ENCODE peak calls at places on chromosomes 13 and 19, in four cellular contexts. M, C, I and J are unnamed samples.

GRCh38 chr13:102846261-102847015 is 606 bp downstream of the ERCC5 start:
- DNase-seq in M (no peak), C (peak), I (peak), J (peak)

GRCh38 chr19:48379058-48379457 is 12.3 kb downstream of the KDELR1 start:
- DNase-seq in M (no peak), C (no peak), I (no peak), J (no peak)

GRCh38 chr13:111337206-111337605 is 16.8 kb downstream of the TEX29 start:
- DNase-seq in M (no peak), C (no peak), I (no peak), J (no peak)

GRCh38 chr13:32126298-32126697 is 94.7 kb downstream of the FRY start:
- DNase-seq in M (no peak), C (no peak), I (no peak), J (no peak)

GRCh38 chr19:289651-290538 is 1.3 kb downstream of the PLPP2 start:
- DNase-seq in M (no peak), C (peak), I (peak), J (peak)

GRCh38 chr13:102933076-102933922 is 87.5 kb downstream of the ERCC5 start:
- DNase-seq in M (no peak), C (no peak), I (no peak), J (no peak)

GRCh38 chr19:19034204-19034624 is 811 bp downstream of the ARMC6 start:
- DNase-seq in M (no peak), C (peak), I (peak), J (peak)

GRCh38 chr13:40139896-40140520 is 484.5 kb downstream of the COG6 start:
- DNase-seq in M (no peak), C (no peak), I (no peak), J (no peak)

GRCh38 chr19:18483119-18483518 is 38.8 kb downstream of the ELL start:
- DNase-seq in M (no peak), C (no peak), I (no peak), J (no peak)

GRCh38 chr13:110150384-110151091 is 156.4 kb downstream of the COL4A1 start:
- DNase-seq in M (no peak), C (no peak), I (no peak), J (no peak)
- H3K4me3 ChIP-seq in M (no peak), C (no peak), I (no peak), J (no peak)

GRCh38 chr19:6101991-6102390 is 8.3 kb downstream of the RFX2 start:
- DNase-seq in M (no peak), C (no peak), I (no peak), J (no peak)
- TF ChIP-seq CTCF in M (no peak), C (no peak), I (no peak), J (no peak)

GRCh38 chr19:5881543-5882299 is 11.4 kb upstream of the FUT5 start:
- DNase-seq in M (no peak), C (no peak), I (no peak), J (no peak)

GRCh38 chr19:5882421-5882968 is 12.2 kb upstream of the FUT5 start:
- DNase-seq in M (no peak), C (no peak), I (no peak), J (no peak)

GRCh38 chr19:5877869-5878268 is 7.5 kb upstream of the FUT5 start:
- DNase-seq in M (no peak), C (no peak), I (no peak), J (no peak)

GRCh38 chr19:5880604-5881078 is 10.3 kb upstream of the FUT5 start:
- DNase-seq in M (no peak), C (peak), I (no peak), J (no peak)

DNA sequence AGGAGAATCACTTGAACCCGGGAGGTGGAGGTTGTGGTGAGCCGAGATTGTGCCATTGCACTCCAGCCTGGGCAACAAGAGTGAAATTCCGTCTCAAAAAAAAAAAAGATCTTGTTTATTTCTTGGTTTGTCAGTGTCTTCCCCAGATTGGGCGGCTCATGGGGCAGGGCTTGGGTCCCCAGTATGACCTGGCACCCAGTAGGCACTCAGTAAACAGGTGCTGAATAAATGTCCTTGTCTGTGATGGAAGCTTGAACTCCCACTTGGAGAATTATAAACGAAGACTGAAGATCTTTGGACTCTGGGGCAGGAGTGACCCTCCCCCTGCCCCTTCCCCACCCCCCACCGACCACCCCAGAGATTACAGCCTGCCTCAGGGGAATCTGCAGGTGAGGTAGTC is 9.9 kb upstream of the FUT5 start:
- DNase-seq in M (no peak), C (no peak), I (no peak), J (no peak)
- H3K4me3 ChIP-seq in M (no peak), C (no peak), I (no peak), J (no peak)

DNA sequence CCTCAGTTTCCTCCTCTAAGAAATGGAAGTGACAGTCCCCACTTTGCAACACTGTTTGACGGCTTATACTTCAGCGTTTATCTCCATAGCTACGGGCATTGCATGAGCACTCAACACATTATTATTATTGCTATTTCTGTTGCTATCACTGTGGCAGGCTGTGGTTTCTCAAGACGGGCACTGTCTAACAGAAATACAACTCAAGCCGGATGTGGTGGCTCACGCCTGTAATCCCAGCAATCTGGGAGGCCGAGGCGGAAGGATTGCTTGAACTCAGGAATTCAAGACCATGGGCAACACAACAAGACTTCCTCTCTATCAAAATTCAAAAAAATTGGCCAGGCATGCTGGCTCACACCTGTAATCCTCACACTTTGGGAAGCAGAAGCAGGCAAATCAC is 4.9 kb upstream of the ZSWIM4 start:
- DNase-seq in M (no peak), C (no peak), I (peak), J (peak)
- TF ChIP-seq CTCF in M (no peak), C (no peak), I (no peak), J (no peak)

GRCh38 chr19:11138659-11139526 is 16.7 kb downstream of the SPC24 start:
- DNase-seq in M (peak), C (peak), I (no peak), J (no peak)

GRCh38 chr19:11145147-11145924 is 10.2 kb downstream of the SPC24 start:
- DNase-seq in M (no peak), C (no peak), I (no peak), J (no peak)

GRCh38 chr19:11141937-11142527 is 13.6 kb downstream of the SPC24 start:
- DNase-seq in M (no peak), C (peak), I (no peak), J (no peak)

GRCh38 chr19:11140896-11141295 is 14.7 kb downstream of the SPC24 start:
- DNase-seq in M (no peak), C (no peak), I (no peak), J (no peak)

GRCh38 chr19:11142528-11143171 is 12.9 kb downstream of the SPC24 start:
- DNase-seq in M (peak), C (peak), I (no peak), J (no peak)
- H3K4me3 ChIP-seq in M (peak), C (peak), I (peak), J (no peak)

GRCh38 chr19:35142531-35143230 is 374 bp upstream of the FXYD7 start:
- DNase-seq in M (no peak), C (peak), I (peak), J (peak)
- TF ChIP-seq CTCF in M (peak), C (peak), I (peak), J (peak)

GRCh38 chr19:2294377-2295335 is 12.7 kb upstream of the PEAK3 start:
- DNase-seq in M (no peak), C (no peak), I (no peak), J (no peak)
- H3K4me3 ChIP-seq in M (peak), C (no peak), I (no peak), J (no peak)